ENCODE peak calls at places on chromosome 1, in ten cellular contexts. O is KG1; H is AG08396; P is T47D; Y is activated CD8-positive, alpha-beta memory T cell treated with anti-CD3 and anti-CD28 coated beads, Interleukin-2, amount 50 U/mL, for 48 hours; N is cerebellar nuclear complex; W is NT2/D1; Q is colonic mucosa; V is NB4; G is uterus. I is an unnamed sample.

GRCh38 chr1:59316497-59317128 is 19.7 kb downstream of the FGGY start:
- DNase-seq in O (no peak), Y (no peak), H (no peak), Q (no peak), V (no peak), N (no peak), P (no peak), G (no peak), W (no peak), I (no peak)

GRCh38 chr1:235105051-235106043 is 23.3 kb downstream of the TOMM20 start:
- DNase-seq in W (no peak), V (peak; percentile 52), P (no peak), H (no peak), O (no peak), Y (peak; percentile 49), Q (no peak), N (no peak), G (no peak), I (peak; percentile 48)

GRCh38 chr1:222634180-222635013 is 16.5 kb downstream of the MIA3 start:
- DNase-seq in O (peak; percentile 85), Q (peak; percentile 88), V (peak; percentile 87), P (peak; percentile 52), H (peak; percentile 61), W (peak; percentile 93), Y (peak; percentile 62), N (peak; percentile 6), G (peak; percentile 83), I (peak; percentile 70)

GRCh38 chr1:24199291-24199900 is 12.3 kb upstream of the IFNLR1 start:
- DNase-seq in G (peak; percentile 70), N (peak; percentile 43), Y (peak; percentile 88), W (peak; percentile 80), H (peak; percentile 81), O (peak; percentile 14), Q (peak; percentile 66), P (no peak), V (peak; percentile 70), I (peak; percentile 63)

GRCh38 chr1:177780096-177780700 is 189.7 kb downstream of the SEC16B start:
- DNase-seq in G (no peak), V (peak; percentile 61), Q (no peak), P (peak; percentile 48), O (no peak), Y (no peak), H (peak; percentile 33), N (no peak), W (peak; percentile 64), I (peak; percentile 69)

GRCh38 chr1:88655685-88656299 is 28.3 kb upstream of the PKN2 start:
- DNase-seq in O (no peak), Y (no peak), H (peak; percentile 23), P (no peak), N (no peak), V (peak; percentile 38), Q (no peak), G (no peak), W (no peak), I (peak; percentile 43)

GRCh38 chr1:155079210-155079486 is 511 bp downstream of the EFNA3 start:
- DNase-seq in N (no peak), G (no peak), Y (no peak), P (peak; percentile 21), O (no peak), Q (no peak), W (no peak), H (no peak), V (no peak), I (no peak)

GRCh38 chr1:201095581-201096531 is 16.4 kb downstream of the CACNA1S start:
- DNase-seq in G (no peak), Q (no peak), V (no peak), N (no peak), P (no peak), W (no peak), H (no peak), O (no peak), Y (no peak), I (no peak)

GRCh38 chr1:95671098-95671497 is 437.1 kb downstream of the RWDD3 start:
- DNase-seq in W (no peak), N (no peak), Q (no peak), O (no peak), H (no peak), V (no peak), Y (no peak), G (no peak), P (no peak), I (no peak)

GRCh38 chr1:198153103-198153502 is 3.7 kb upstream of the NEK7 start:
- DNase-seq in Y (no peak), O (no peak), H (peak; percentile 40), G (no peak), P (no peak), Q (no peak), W (no peak), N (no peak), V (peak; percentile 20), I (peak; percentile 87)

GRCh38 chr1:8407652-8408051 is 89.7 kb downstream of the SLC45A1 start:
- DNase-seq in Q (no peak), V (no peak), Y (no peak), W (no peak), O (no peak), G (no peak), N (no peak), P (no peak), H (no peak), I (no peak)

GRCh38 chr1:44775078-44775929 is at the start of gene RPS8:
- DNase-seq in P (peak; percentile 70), Q (peak; percentile 95), W (peak; percentile 97), G (peak; percentile 95), V (peak; percentile 95), N (peak; percentile 73), H (peak; percentile 90), Y (peak; percentile 91), O (peak; percentile 95), I (peak; percentile 93)

GRCh38 chr1:225762002-225762441 is 15.6 kb upstream of the SRP9 start:
- DNase-seq in P (no peak), O (no peak), H (no peak), V (no peak), Q (no peak), W (no peak), G (no peak), N (no peak), Y (no peak), I (peak; percentile 44)

GRCh38 chr1:225737179-225737578 is 40.4 kb upstream of the SRP9 start:
- DNase-seq in Q (peak; percentile 47), Y (no peak), V (no peak), N (no peak), W (no peak), G (no peak), H (no peak), P (no peak), O (no peak), I (no peak)